ENCODE peak calls at places on chromosomes 4 and X, in six cellular contexts. S, O, X, Y, I and F are unnamed samples.

GRCh38 chrX:65587616-65588526 is 53.3 kb upstream of the LAS1L start:
- DNase-seq in S (no peak), O (no peak), X (no peak), Y (peak; percentile 80), I (peak; percentile 84), F (peak; percentile 58)

GRCh38 chr4:79918292-79918691 is 154.7 kb downstream of the ANTXR2 start:
- DNase-seq in S (no peak), O (no peak), X (no peak), Y (no peak), I (no peak), F (no peak)

GRCh38 chr4:43842594-43842993 is 606.0 kb downstream of the KCTD8 start:
- DNase-seq in S (no peak), O (no peak), X (no peak), Y (no peak), I (no peak), F (no peak)

GRCh38 chr4:2247128-2248043 is 5.5 kb upstream of the HAUS3 start:
- DNase-seq in S (peak; percentile 20), O (no peak), X (no peak), Y (no peak), I (peak; percentile 42), F (peak; percentile 3)

GRCh38 chr4:138875886-138876608 is 139.5 kb upstream of the NOCT start:
- DNase-seq in S (no peak), O (no peak), X (no peak), Y (peak; percentile 87), I (no peak), F (no peak)

GRCh38 chrX:119682019-119682989 is 10.7 kb downstream of the SEPTIN6 start:
- DNase-seq in S (peak; percentile 58), O (peak; percentile 73), X (no peak), Y (no peak), I (no peak), F (no peak)

GRCh38 chr4:180057198-180057821 is 2185.9 kb upstream of the TENM3 start:
- DNase-seq in S (no peak), O (no peak), X (peak; percentile 27), Y (no peak), I (no peak), F (no peak)

GRCh38 chrX:22134681-22135080 is 102.6 kb downstream of the PHEX start:
- DNase-seq in S (no peak), O (no peak), X (peak; percentile 2), Y (peak; percentile 59), I (no peak), F (peak; percentile 39)

GRCh38 chrX:7841084-7841805 is 1.7 kb upstream of the VCX start:
- DNase-seq in S (no peak), O (no peak), X (no peak), Y (no peak), I (no peak), F (no peak)

GRCh38 chr4:1472148-1472797 is 66.0 kb upstream of the NKX1-1 start:
- DNase-seq in S (no peak), O (no peak), X (no peak), Y (no peak), I (no peak), F (no peak)

GRCh38 chr4:14627038-14627437 is 375.2 kb upstream of the CPEB2 start:
- DNase-seq in S (no peak), O (no peak), X (no peak), Y (no peak), I (no peak), F (no peak)

GRCh38 chr4:11312389-11312788 is 116.3 kb downstream of the HS3ST1 start:
- DNase-seq in S (no peak), O (no peak), X (no peak), Y (peak; percentile 66), I (no peak), F (no peak)

GRCh38 chr4:153426207-153426886 is 39.8 kb upstream of the TMEM131L start:
- DNase-seq in S (no peak), O (no peak), X (no peak), Y (no peak), I (no peak), F (no peak)

GRCh38 chr4:186144596-186145569 is 40.4 kb downstream of the FAM149A start:
- DNase-seq in S (peak; percentile 30), O (no peak), X (peak; percentile 71), Y (peak; percentile 66), I (peak; percentile 71), F (peak; percentile 80)

GRCh38 chr4:61214680-61215079 is 14.6 kb downstream of the ADGRL3 start:
- DNase-seq in S (no peak), O (no peak), X (no peak), Y (no peak), I (no peak), F (no peak)

GRCh38 chr4:78057135-78057599 is at the start of gene FRAS1:
- DNase-seq in S (peak; percentile 34), O (no peak), X (peak; percentile 8), Y (peak; percentile 24), I (peak; percentile 44), F (peak; percentile 79)

GRCh38 chr4:78757574-78757973 is 18.6 kb upstream of the BMP2K start:
- DNase-seq in S (no peak), O (no peak), X (no peak), Y (no peak), I (no peak), F (no peak)

GRCh38 chr4:113837397-113837796 is 75.9 kb upstream of the CAMK2D start:
- DNase-seq in S (no peak), O (peak; percentile 94), X (no peak), Y (peak; percentile 89), I (no peak), F (peak; percentile 7)

GRCh38 chr4:148426643-148427042 is 15.6 kb downstream of the NR3C2 start:
- DNase-seq in S (no peak), O (no peak), X (no peak), Y (no peak), I (no peak), F (no peak)